ENCODE peak calls at places on chromosomes 2 and 18, in six cellular contexts. I is anterior cingulate cortex, P is GM23248, Q is cardiac muscle cell, B is left cardiac atrium, G is heart left ventricle. J is an unnamed sample.

GRCh38 chr18:33470229-33470628 is 29.7 kb upstream of the CCDC178 start:
- DNase-seq in I (no peak), P (no peak), Q (peak), B (no peak), G (no peak), J (no peak)

GRCh38 chr2:148990968-148991367 is 47.5 kb upstream of the LYPD6B start:
- DNase-seq in I (no peak), P (no peak), Q (no peak), B (no peak), G (no peak), J (no peak)

GRCh38 chr18:49123431-49123830 is 172.7 kb upstream of the SMAD7 start:
- DNase-seq in I (no peak), P (peak), Q (no peak), B (no peak), G (no peak), J (no peak)

GRCh38 chr18:45336431-45336830 is 278.8 kb upstream of the SLC14A2 start:
- DNase-seq in I (no peak), P (peak), Q (no peak), B (no peak), G (no peak), J (no peak)

GRCh38 chr2:50535971-50536759 is 495.8 kb downstream of the NRXN1 start:
- DNase-seq in I (no peak), P (peak), Q (peak), B (no peak), G (no peak), J (no peak)

GRCh38 chr2:231680284-231680991 is 27.9 kb upstream of the PTMA start:
- DNase-seq in I (no peak), P (peak), Q (no peak), B (no peak), G (no peak), J (no peak)

GRCh38 chr2:181457741-181458425 is 697 bp downstream of the ITGA4 start:
- DNase-seq in I (no peak), P (peak), Q (peak), B (peak), G (peak), J (peak)

GRCh38 chr2:41483221-41483620 is 564.6 kb upstream of the PKDCC start:
- DNase-seq in I (no peak), P (no peak), Q (no peak), B (no peak), G (no peak), J (no peak)

GRCh38 chr18:5424903-5425302 is 118.9 kb downstream of the EPB41L3 start:
- DNase-seq in I (peak), P (peak), Q (peak), B (no peak), G (no peak), J (no peak)

GRCh38 chr2:96685592-96686459 is 43.3 kb downstream of the FER1L5 start:
- DNase-seq in I (no peak), P (no peak), Q (peak), B (no peak), G (peak), J (no peak)

GRCh38 chr2:17851731-17852585 is 26.5 kb upstream of the KCNS3 start:
- DNase-seq in I (peak), P (peak), Q (peak), B (peak), G (peak), J (peak)

GRCh38 chr18:58695772-58696171 is 24.5 kb downstream of the MALT1 start:
- DNase-seq in I (no peak), P (no peak), Q (no peak), B (no peak), G (no peak), J (no peak)

GRCh38 chr2:207865210-207865609 is 95.5 kb upstream of the FZD5 start:
- DNase-seq in I (no peak), P (no peak), Q (no peak), B (no peak), G (no peak), J (no peak)

GRCh38 chr18:45569566-45569965 is 45.7 kb upstream of the SLC14A2 start:
- DNase-seq in I (no peak), P (no peak), Q (no peak), B (no peak), G (no peak), J (no peak)

GRCh38 chr2:130829020-130829419 is 7.7 kb upstream of the ARHGEF4 start:
- DNase-seq in I (no peak), P (no peak), Q (no peak), B (no peak), G (no peak), J (no peak)

GRCh38 chr18:14189858-14190257 is 57.6 kb upstream of the ZNF519 start:
- DNase-seq in I (no peak), P (peak), Q (peak), B (no peak), G (no peak), J (no peak)

GRCh38 chr2:55223958-55224760 is 7.9 kb downstream of the CLHC1 start:
- DNase-seq in I (no peak), P (no peak), Q (no peak), B (no peak), G (no peak), J (peak)

GRCh38 chr2:42138163-42139016 is 30.8 kb upstream of the EML4 start:
- DNase-seq in I (peak), P (peak), Q (peak), B (no peak), G (peak), J (peak)

GRCh38 chr2:224650815-224651439 is 65.2 kb downstream of the CCDC195 start:
- DNase-seq in I (no peak), P (peak), Q (peak), B (no peak), G (no peak), J (no peak)

GRCh38 chr2:78718031-78718430 is 307.5 kb upstream of the REG3G start:
- DNase-seq in I (no peak), P (no peak), Q (no peak), B (no peak), G (no peak), J (no peak)

GRCh38 chr18:23259701-23260661 is 124.7 kb downstream of the CABLES1 start:
- DNase-seq in I (no peak), P (peak), Q (peak), B (peak), G (peak), J (peak)

GRCh38 chr2:127078028-127078427 is 28.9 kb downstream of the BIN1 start:
- DNase-seq in I (no peak), P (no peak), Q (no peak), B (no peak), G (no peak), J (no peak)

GRCh38 chr2:176114120-176114929 is 2.3 kb upstream of the HOXD10 start:
- DNase-seq in I (no peak), P (peak), Q (no peak), B (no peak), G (no peak), J (no peak)

GRCh38 chr2:105180491-105180972 is 61.0 kb upstream of the GPR45 start:
- DNase-seq in I (no peak), P (no peak), Q (no peak), B (no peak), G (no peak), J (no peak)

GRCh38 chr2:54809814-54810213 is 86.4 kb downstream of the EML6 start:
- DNase-seq in I (no peak), P (peak), Q (no peak), B (no peak), G (no peak), J (no peak)

GRCh38 chr18:45896452-45896851 is 70.7 kb downstream of the EPG5 start:
- DNase-seq in I (no peak), P (no peak), Q (no peak), B (no peak), G (no peak), J (no peak)

GRCh38 chr18:49811151-49811938 is 2.0 kb downstream of the ACAA2 start:
- DNase-seq in I (no peak), P (peak), Q (no peak), B (no peak), G (no peak), J (no peak)

GRCh38 chr2:38586926-38587325 is 15.8 kb downstream of the HNRNPLL start:
- DNase-seq in I (no peak), P (peak), Q (peak), B (no peak), G (no peak), J (no peak)

GRCh38 chr2:157155992-157156391 is 101.5 kb upstream of the GALNT5 start:
- DNase-seq in I (no peak), P (no peak), Q (peak), B (no peak), G (no peak), J (no peak)

GRCh38 chr2:76469066-76469465 is 758.4 kb upstream of the GCFC2 start:
- DNase-seq in I (no peak), P (no peak), Q (no peak), B (no peak), G (no peak), J (no peak)

GRCh38 chr18:22349317-22349898 is 68.3 kb downstream of the CTAGE1 start:
- DNase-seq in I (no peak), P (peak), Q (peak), B (no peak), G (no peak), J (no peak)

GRCh38 chr2:41992700-41993070 is 55.1 kb upstream of the PKDCC start:
- DNase-seq in I (no peak), P (no peak), Q (no peak), B (no peak), G (no peak), J (no peak)

GRCh38 chr18:12637901-12638633 is 19.8 kb downstream of the SPIRE1 start:
- DNase-seq in I (no peak), P (peak), Q (peak), B (no peak), G (no peak), J (no peak)

GRCh38 chr18:43161528-43161927 is 46.0 kb upstream of the RIT2 start:
- DNase-seq in I (no peak), P (peak), Q (peak), B (no peak), G (no peak), J (no peak)

GRCh38 chr18:62717059-62717849 is 1.9 kb downstream of the PHLPP1 start:
- DNase-seq in I (peak), P (peak), Q (peak), B (no peak), G (no peak), J (peak)

GRCh38 chr2:23596316-23596885 is 211.4 kb downstream of the KLHL29 start:
- DNase-seq in I (no peak), P (no peak), Q (peak), B (no peak), G (no peak), J (no peak)